ENCODE peak calls at places on chromosomes 5 and 9, in four cellular contexts. V is heart right ventricle, B is body of pancreas, W is brain microvascular endothelial cell. L is an unnamed sample.

GRCh38 chr5:37198842-37199241 is 50.3 kb downstream of the CPLANE1 start:
- DNase-seq in V (no peak), B (no peak), W (no peak), L (no peak)

GRCh38 chr9:4714266-4715016 is 26.6 kb downstream of the AK3 start:
- DNase-seq in V (no peak), B (no peak), W (no peak), L (peak)

GRCh38 chr5:149962040-149962439 is 1.5 kb downstream of the SLC26A2 start:
- DNase-seq in V (no peak), B (no peak), W (peak), L (peak)

GRCh38 chr9:115292584-115293271 is 174.8 kb upstream of the TNC start:
- DNase-seq in V (peak), B (no peak), W (no peak), L (no peak)

GRCh38 chr9:38318755-38319495 is 73.6 kb upstream of the ALDH1B1 start:
- DNase-seq in V (no peak), B (peak), W (peak), L (peak)

GRCh38 chr5:171128136-171128535 is 180.9 kb upstream of the TLX3 start:
- DNase-seq in V (no peak), B (no peak), W (no peak), L (no peak)

GRCh38 chr5:67799732-67800234 is 415.8 kb upstream of the PIK3R1 start:
- DNase-seq in V (peak), B (peak), W (peak), L (peak)

GRCh38 chr5:142817961-142818431 is 47.8 kb downstream of the ARHGAP26 start:
- DNase-seq in V (no peak), B (no peak), W (no peak), L (no peak)

GRCh38 chr9:120909904-120910303 is 16.7 kb downstream of the TRAF1 start:
- DNase-seq in V (no peak), B (no peak), W (no peak), L (no peak)

GRCh38 chr5:15757103-15757502 is 257.1 kb downstream of the FBXL7 start:
- DNase-seq in V (no peak), B (no peak), W (no peak), L (peak)

GRCh38 chr5:107365355-107366109 is 305.2 kb downstream of the EFNA5 start:
- DNase-seq in V (no peak), B (no peak), W (peak), L (peak)

GRCh38 chr9:82599550-82599949 is 463.4 kb downstream of the RASEF start:
- DNase-seq in V (no peak), B (no peak), W (no peak), L (no peak)

GRCh38 chr5:142322747-142323479 is 1.9 kb downstream of the SPRY4 start:
- DNase-seq in V (no peak), B (peak), W (no peak), L (peak)

GRCh38 chr5:38453506-38453905 is 102.9 kb downstream of the LIFR start:
- DNase-seq in V (no peak), B (no peak), W (no peak), L (peak)

GRCh38 chr9:126228111-126228778 is 98.4 kb upstream of the MVB12B start:
- DNase-seq in V (no peak), B (no peak), W (no peak), L (no peak)

GRCh38 chr9:2992427-2992826 is 148.5 kb upstream of the PUM3 start:
- DNase-seq in V (no peak), B (no peak), W (no peak), L (no peak)

GRCh38 chr9:2987679-2988078 is 143.8 kb upstream of the PUM3 start:
- DNase-seq in V (no peak), B (no peak), W (no peak), L (no peak)

GRCh38 chr9:2985343-2985742 is 141.4 kb upstream of the PUM3 start:
- DNase-seq in V (no peak), B (peak), W (no peak), L (no peak)

DNA sequence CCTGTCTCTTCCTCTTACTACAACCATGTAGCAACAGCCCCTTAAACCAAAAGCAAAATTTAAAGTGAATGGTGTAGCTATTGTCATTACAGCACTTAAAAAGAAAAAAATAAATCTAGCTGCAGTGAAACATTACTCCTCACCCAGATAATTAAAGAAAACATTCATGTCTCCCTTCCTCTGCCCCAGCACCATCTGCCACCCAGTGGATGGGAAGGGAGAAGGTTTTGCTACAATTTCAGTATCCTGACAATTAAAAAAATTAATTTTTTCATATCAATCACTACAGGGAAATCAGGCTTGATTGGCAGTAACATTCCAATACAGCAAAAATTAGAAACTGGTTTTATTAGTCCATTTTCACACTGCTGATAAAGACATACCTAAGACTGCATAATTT is 147.4 kb upstream of the PUM3 start:
- DNase-seq in V (no peak), B (no peak), W (no peak), L (no peak)
- TF ChIP-seq CTCF in V (no peak), B (no peak), W (peak), L (peak)

GRCh38 chr5:1444361-1445189 is 665 bp downstream of the SLC6A3 start:
- DNase-seq in V (no peak), B (no peak), W (no peak), L (no peak)

GRCh38 chr5:1445313-1445894 is at the start of gene SLC6A3:
- DNase-seq in V (no peak), B (peak), W (no peak), L (no peak)

GRCh38 chr5:1447772-1448361 is 2.6 kb upstream of the SLC6A3 start:
- DNase-seq in V (no peak), B (no peak), W (no peak), L (no peak)

GRCh38 chr5:1446602-1447343 is 1.5 kb upstream of the SLC6A3 start:
- DNase-seq in V (no peak), B (no peak), W (no peak), L (no peak)

DNA sequence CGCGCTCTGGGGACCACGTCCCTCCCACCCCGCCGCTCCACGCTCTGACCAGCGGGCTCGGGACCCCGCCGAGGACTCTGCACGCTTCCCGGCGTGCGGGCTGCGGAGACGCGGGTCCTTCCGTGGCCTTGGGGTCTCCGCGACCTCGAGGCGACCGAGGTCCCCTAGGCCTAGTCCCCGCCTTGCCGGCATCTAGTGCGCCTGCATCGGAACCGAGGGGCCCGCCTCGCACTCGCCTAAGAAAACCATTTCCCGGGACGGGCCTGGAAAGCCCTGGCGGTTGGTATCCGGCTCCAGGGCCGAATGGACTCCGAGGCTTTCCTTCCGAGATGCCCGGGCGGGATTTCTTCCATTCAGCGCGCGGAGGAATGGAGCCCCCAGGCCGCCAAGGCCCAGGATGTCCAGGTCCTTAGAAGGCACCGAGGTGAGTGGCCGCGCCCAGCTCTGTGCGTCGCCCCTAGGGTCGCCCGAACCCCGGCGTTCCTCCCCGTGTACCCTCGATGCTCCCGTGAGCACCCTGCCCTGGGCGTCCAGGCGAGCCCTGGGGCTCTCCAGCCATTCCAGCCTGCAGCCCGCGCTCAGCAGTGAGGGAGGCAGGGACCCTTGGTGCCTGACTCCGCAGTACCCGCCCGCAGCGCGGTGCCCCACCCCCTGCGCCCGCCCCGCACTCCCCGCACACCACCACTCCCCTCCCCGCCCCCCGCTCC is 808 bp upstream of the SLC6A3 start:
- DNase-seq in V (no peak), B (no peak), W (no peak), L (no peak)
- H3K4me3 ChIP-seq in V (no peak), B (no peak), W (no peak), L (no peak)

GRCh38 chr5:178587793-178588611 is 2.2 kb downstream of the COL23A1 start:
- DNase-seq in V (no peak), B (no peak), W (no peak), L (no peak)

GRCh38 chr5:178588769-178589168 is 1.4 kb downstream of the COL23A1 start:
- DNase-seq in V (no peak), B (no peak), W (no peak), L (no peak)

GRCh38 chr5:178590141-178590923 is at the start of gene COL23A1:
- DNase-seq in V (peak), B (peak), W (peak), L (peak)

GRCh38 chr5:178590924-178591423 is 781 bp upstream of the COL23A1 start:
- DNase-seq in V (peak), B (no peak), W (no peak), L (no peak)

GRCh38 chr5:178589180-178590140 is 733 bp downstream of the COL23A1 start:
- DNase-seq in V (no peak), B (peak), W (no peak), L (no peak)
- TF ChIP-seq CTCF in V (peak), B (no peak), W (no peak), L (peak)

GRCh38 chr5:161847896-161848510 is at the start of gene GABRA1:
- DNase-seq in V (no peak), B (no peak), W (no peak), L (no peak)
- H3K4me3 ChIP-seq in V (no peak), B (no peak), W (no peak), L (peak)

GRCh38 chr9:128484686-128485413 is 19.7 kb upstream of the GLE1 start:
- DNase-seq in V (no peak), B (no peak), W (no peak), L (no peak)
- TF ChIP-seq CTCF in V (no peak), B (no peak), W (no peak), L (no peak)

DNA sequence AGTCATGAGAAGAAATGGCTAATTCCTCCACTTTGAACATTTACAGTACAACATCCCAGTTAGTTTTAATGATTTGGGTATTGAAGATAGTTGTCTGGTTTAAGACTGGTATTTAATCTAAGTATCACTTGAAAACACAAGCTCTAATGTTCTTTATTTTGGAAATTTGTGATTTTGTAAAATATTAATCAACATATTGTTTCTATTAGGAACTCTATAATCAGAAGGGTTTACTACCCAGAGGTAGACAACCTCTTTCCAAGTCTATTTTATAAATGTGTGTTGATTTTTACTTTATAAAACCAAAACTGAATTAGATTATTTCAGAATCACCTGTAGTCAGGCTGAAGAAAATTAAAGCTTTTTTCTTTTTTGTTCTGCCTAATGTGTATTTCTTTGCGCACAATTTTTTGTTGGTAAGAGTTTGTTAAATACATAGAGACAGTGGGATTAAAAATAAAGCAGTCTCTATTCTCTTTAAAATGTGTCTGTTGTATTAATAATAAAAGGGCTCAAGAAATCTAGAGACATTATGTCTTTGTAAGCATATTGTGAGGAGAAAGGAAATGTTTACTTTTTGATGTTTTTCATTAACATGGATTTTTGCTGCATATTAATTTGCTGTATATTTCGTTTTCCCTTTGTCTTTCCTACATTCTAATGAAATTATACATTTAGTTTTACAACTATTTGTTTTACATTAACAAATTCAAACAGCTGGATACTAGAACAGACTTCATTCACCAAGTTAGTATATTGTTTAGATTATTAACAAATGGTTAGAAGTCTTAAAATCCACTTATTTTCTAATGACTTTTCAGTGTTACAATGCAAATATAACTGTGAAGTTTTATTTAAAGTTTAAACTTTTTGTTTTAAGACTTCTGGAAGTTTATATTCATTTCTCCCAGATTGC is 3.8 kb upstream of the PURA start:
- DNase-seq in V (no peak), B (no peak), W (no peak), L (no peak)
- H3K4me3 ChIP-seq in V (peak), B (no peak), W (no peak), L (no peak)

GRCh38 chr9:131530546-131530929 is 525 bp downstream of the UCK1 start:
- DNase-seq in V (peak), B (peak), W (peak), L (no peak)
- TF ChIP-seq CTCF in V (no peak), B (peak), W (peak), L (no peak)

DNA sequence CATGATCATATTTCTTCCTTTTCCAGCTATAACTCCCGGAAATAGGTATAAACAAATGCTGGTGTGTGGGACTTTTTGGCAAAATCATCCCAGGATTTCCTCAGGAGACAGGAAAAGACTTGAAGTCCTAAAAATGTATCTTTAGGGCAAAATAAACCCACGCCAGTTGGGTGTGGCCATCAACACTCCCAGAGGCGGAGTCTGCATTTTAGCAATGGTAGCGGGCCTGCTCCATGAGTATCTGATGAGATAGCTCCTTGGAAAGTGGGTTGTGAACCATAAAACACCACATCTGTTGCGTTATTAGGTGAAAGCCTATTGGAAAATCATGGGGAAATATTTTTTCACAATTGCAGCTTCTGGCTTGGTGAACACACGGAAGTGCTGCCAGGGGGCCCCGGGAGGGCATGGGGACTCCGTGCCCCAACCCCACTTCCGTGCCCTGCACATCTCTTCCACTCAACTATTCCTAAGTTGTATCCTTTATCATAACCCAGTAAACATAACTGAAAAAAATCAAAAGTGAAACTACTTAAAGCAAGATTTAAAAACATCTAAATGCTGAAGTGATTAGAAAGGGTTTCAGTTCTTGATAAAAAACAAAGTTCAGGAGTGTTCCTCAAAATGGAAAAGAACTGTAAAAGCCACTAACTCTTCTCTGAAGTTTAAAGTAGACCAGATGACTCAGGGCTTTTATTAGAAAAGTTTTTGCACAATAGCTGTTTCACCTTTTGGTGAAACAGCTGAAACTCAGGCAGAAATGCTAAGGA is 111.2 kb downstream of the LRRC70 start:
- DNase-seq in V (no peak), B (no peak), W (no peak), L (no peak)
- H3K4me3 ChIP-seq in V (peak), B (no peak), W (no peak), L (no peak)

GRCh38 chr5:111756701-111757581 is at the start of gene NREP:
- DNase-seq in V (peak), B (peak), W (peak), L (peak)
- TF ChIP-seq CTCF in V (peak), B (peak), W (peak), L (peak)

DNA sequence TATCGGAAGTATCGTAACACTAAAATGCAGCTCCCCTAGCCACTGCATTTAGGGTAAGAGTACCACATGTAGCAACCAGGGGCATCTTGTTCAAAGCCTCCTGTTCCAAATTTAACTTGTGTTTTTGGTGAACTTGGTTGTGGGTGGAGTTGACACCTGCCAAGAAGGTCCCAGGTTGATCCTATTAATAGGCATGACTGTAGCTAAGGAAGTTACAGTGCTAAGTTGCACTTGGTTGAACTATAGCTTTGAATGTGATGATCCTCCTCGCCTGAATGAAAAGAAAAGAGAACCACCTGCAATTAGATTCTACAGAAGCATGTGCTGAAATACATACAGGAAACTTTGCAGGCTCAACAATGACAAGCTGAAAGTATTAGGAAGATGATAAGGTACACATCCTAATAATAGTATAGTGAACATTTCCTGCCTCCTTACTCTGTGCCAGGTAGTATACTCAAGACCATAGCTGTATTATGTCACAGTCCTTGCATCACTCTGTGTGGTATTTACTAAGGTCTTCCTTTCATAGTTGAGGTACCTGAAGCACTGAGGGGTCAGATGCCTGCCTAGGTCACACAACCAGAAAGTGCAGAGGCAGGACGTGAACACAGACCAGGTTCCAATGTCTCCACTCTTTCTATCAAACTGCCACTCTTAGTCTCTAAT is 64.5 kb upstream of the PIP5K1B start:
- DNase-seq in V (no peak), B (no peak), W (no peak), L (no peak)
- H3K4me3 ChIP-seq in V (no peak), B (no peak), W (no peak), L (no peak)

L was measured in astrocyte of the spinal cord.